ENCODE peak calls at places on chromosomes 5 and 9, in eight cellular contexts. L, M, H, G, A, F, Z and W are unnamed samples.

GRCh38 chr5:88826959-88827585 is 55.9 kb downstream of the MEF2C start:
- DNase-seq in G (peak; percentile 22), H (peak; percentile 70), Z (peak; percentile 58), M (peak; percentile 66), A (no peak), L (peak; percentile 79), F (no peak), W (no peak)

GRCh38 chr5:3709058-3709723 is 113.6 kb downstream of the IRX1 start:
- DNase-seq in M (no peak), H (no peak), G (no peak), L (no peak), F (no peak), Z (no peak), A (no peak), W (no peak)

GRCh38 chr5:96079075-96079474 is 117.4 kb upstream of the ELL2 start:
- DNase-seq in L (peak; percentile 96), F (no peak), H (peak; percentile 89), G (peak; percentile 53), M (no peak), A (peak; percentile 46), Z (peak; percentile 94), W (no peak)

GRCh38 chr5:66351822-66352221 is 207.7 kb downstream of the SREK1 start:
- DNase-seq in A (no peak), G (no peak), F (no peak), L (no peak), Z (no peak), M (no peak), H (no peak), W (no peak)

GRCh38 chr9:122221223-122221811 is 7.4 kb downstream of the LHX6 start:
- DNase-seq in G (no peak), H (no peak), A (no peak), Z (no peak), L (no peak), F (no peak), M (no peak), W (no peak)

GRCh38 chr5:177503351-177504085 is 6.1 kb downstream of the DOK3 start:
- DNase-seq in L (no peak), G (no peak), H (no peak), A (no peak), F (no peak), M (no peak), Z (no peak), W (no peak)

GRCh38 chr9:76090330-76090729 is 199.9 kb downstream of the PCSK5 start:
- DNase-seq in Z (no peak), H (no peak), M (no peak), A (no peak), F (no peak), G (no peak), L (no peak), W (no peak)

GRCh38 chr5:115033861-115034260 is 135.8 kb downstream of the TRIM36 start:
- DNase-seq in F (no peak), L (no peak), H (no peak), Z (no peak), G (no peak), A (no peak), M (no peak), W (no peak)

GRCh38 chr5:55773057-55773456 is 35.2 kb downstream of the DDX4 start:
- DNase-seq in F (no peak), H (no peak), G (no peak), L (no peak), M (no peak), A (peak; percentile 13), Z (no peak), W (no peak)

GRCh38 chr9:72228282-72228681 is 79.0 kb downstream of the GDA start:
- DNase-seq in H (no peak), Z (no peak), A (no peak), G (no peak), F (no peak), M (no peak), L (no peak), W (no peak)

GRCh38 chr9:36137392-36138004 is 965 bp downstream of the GLIPR2 start:
- DNase-seq in A (no peak), H (peak; percentile 60), Z (no peak), F (no peak), G (peak; percentile 48), L (no peak), M (no peak), W (no peak)

GRCh38 chr5:171418982-171419662 is at the start of gene FGF18:
- DNase-seq in G (peak; percentile 67), L (peak; percentile 65), M (peak; percentile 31), F (peak; percentile 27), H (peak; percentile 81), A (peak; percentile 91), Z (no peak), W (peak; percentile 11)

GRCh38 chr5:73318308-73318719 is 130.3 kb downstream of the FOXD1 start:
- DNase-seq in L (peak; percentile 81), A (no peak), M (no peak), G (no peak), H (peak; percentile 73), Z (no peak), F (no peak), W (no peak)